ENCODE peak calls at places on chromosomes 7 and 10, in seven cellular contexts. One of them, this sample, is unnamed.

GRCh38 chr7:25615603-25616002 is 387.3 kb upstream of the NPVF start:
- DNase-seq in IMR-90: no peak
- DNase-seq in mesenchymal stem cell: peak
- DNase-seq in H1: no peak
- DNase-seq in neuronal stem cell: no peak
- DNase-seq in trophoblast cell: no peak
- DNase-seq in H9: no peak
- DNase-seq in this sample: no peak

GRCh38 chr7:24821045-24821853 is 64.0 kb upstream of the GSDME start:
- DNase-seq in IMR-90: peak
- DNase-seq in mesenchymal stem cell: peak
- DNase-seq in H1: no peak
- DNase-seq in neuronal stem cell: no peak
- DNase-seq in trophoblast cell: peak
- DNase-seq in H9: no peak
- DNase-seq in this sample: peak

GRCh38 chr7:39428221-39428620 is 138.0 kb upstream of the YAE1 start:
- DNase-seq in IMR-90: peak
- DNase-seq in mesenchymal stem cell: peak
- DNase-seq in H1: no peak
- DNase-seq in neuronal stem cell: no peak
- DNase-seq in trophoblast cell: peak
- DNase-seq in H9: no peak
- DNase-seq in this sample: peak

GRCh38 chr7:131194070-131194865 is 133.4 kb upstream of the MKLN1 start:
- DNase-seq in IMR-90: no peak
- DNase-seq in mesenchymal stem cell: no peak
- DNase-seq in H1: no peak
- DNase-seq in neuronal stem cell: no peak
- DNase-seq in trophoblast cell: no peak
- DNase-seq in H9: no peak
- DNase-seq in this sample: no peak

GRCh38 chr7:41699532-41699931 is 3.4 kb downstream of the INHBA start:
- DNase-seq in IMR-90: peak
- DNase-seq in mesenchymal stem cell: peak
- DNase-seq in H1: no peak
- DNase-seq in neuronal stem cell: no peak
- DNase-seq in trophoblast cell: no peak
- DNase-seq in H9: no peak
- DNase-seq in this sample: peak

GRCh38 chr7:113873554-113874151 is 45.2 kb downstream of the PPP1R3A start:
- DNase-seq in IMR-90: peak
- DNase-seq in mesenchymal stem cell: no peak
- DNase-seq in H1: no peak
- DNase-seq in neuronal stem cell: no peak
- DNase-seq in trophoblast cell: peak
- DNase-seq in H9: no peak
- DNase-seq in this sample: peak

GRCh38 chr7:50610521-50611277 is 45.5 kb upstream of the DDC start:
- DNase-seq in IMR-90: peak
- DNase-seq in mesenchymal stem cell: no peak
- DNase-seq in H1: no peak
- DNase-seq in neuronal stem cell: no peak
- DNase-seq in trophoblast cell: peak
- DNase-seq in H9: no peak
- DNase-seq in this sample: no peak

GRCh38 chr10:122052702-122053101 is 63.7 kb downstream of the TACC2 start:
- DNase-seq in IMR-90: peak
- DNase-seq in mesenchymal stem cell: no peak
- DNase-seq in H1: no peak
- DNase-seq in neuronal stem cell: no peak
- DNase-seq in trophoblast cell: no peak
- DNase-seq in H9: no peak
- DNase-seq in this sample: no peak

GRCh38 chr7:131231381-131232220 is 96.1 kb upstream of the MKLN1 start:
- DNase-seq in IMR-90: peak
- DNase-seq in mesenchymal stem cell: peak
- DNase-seq in H1: no peak
- DNase-seq in neuronal stem cell: no peak
- DNase-seq in trophoblast cell: no peak
- DNase-seq in H9: no peak
- DNase-seq in this sample: peak

GRCh38 chr10:5449823-5450222 is 37.5 kb downstream of the NET1 start:
- DNase-seq in IMR-90: peak
- DNase-seq in mesenchymal stem cell: peak
- DNase-seq in H1: no peak
- DNase-seq in neuronal stem cell: no peak
- DNase-seq in trophoblast cell: peak
- DNase-seq in H9: no peak
- DNase-seq in this sample: peak

GRCh38 chr7:151283302-151283701 is 34.8 kb upstream of the SMARCD3 start:
- DNase-seq in IMR-90: no peak
- DNase-seq in mesenchymal stem cell: no peak
- DNase-seq in H1: no peak
- DNase-seq in neuronal stem cell: no peak
- DNase-seq in trophoblast cell: no peak
- DNase-seq in H9: no peak
- DNase-seq in this sample: no peak

GRCh38 chr10:93485690-93486089 is 3.6 kb upstream of the MYOF start:
- DNase-seq in IMR-90: no peak
- DNase-seq in mesenchymal stem cell: no peak
- DNase-seq in H1: no peak
- DNase-seq in neuronal stem cell: no peak
- DNase-seq in trophoblast cell: no peak
- DNase-seq in H9: no peak
- DNase-seq in this sample: no peak

GRCh38 chr10:36779238-36779846 is 346.1 kb upstream of the ANKRD30A start:
- DNase-seq in IMR-90: peak
- DNase-seq in mesenchymal stem cell: peak
- DNase-seq in H1: peak
- DNase-seq in neuronal stem cell: peak
- DNase-seq in trophoblast cell: peak
- DNase-seq in H9: peak
- DNase-seq in this sample: peak

GRCh38 chr10:89466599-89467035 is 52.2 kb downstream of the IFIT5 start:
- DNase-seq in IMR-90: peak
- DNase-seq in mesenchymal stem cell: peak
- DNase-seq in H1: no peak
- DNase-seq in neuronal stem cell: no peak
- DNase-seq in trophoblast cell: peak
- DNase-seq in H9: no peak
- DNase-seq in this sample: peak

GRCh38 chr7:2635148-2635668 is 3.4 kb downstream of the TTYH3 start:
- DNase-seq in IMR-90: no peak
- DNase-seq in mesenchymal stem cell: no peak
- DNase-seq in H1: no peak
- DNase-seq in neuronal stem cell: no peak
- DNase-seq in trophoblast cell: peak
- DNase-seq in H9: no peak
- DNase-seq in this sample: no peak
- H3K27ac ChIP-seq in IMR-90: no peak
- H3K27ac ChIP-seq in mesenchymal stem cell: peak
- H3K27ac ChIP-seq in H1: peak
- H3K27ac ChIP-seq in neuronal stem cell: no peak
- H3K27ac ChIP-seq in trophoblast cell: no peak
- H3K27ac ChIP-seq in H9: no peak
- H3K27ac ChIP-seq in this sample: no peak

GRCh38 chr7:4239991-4240812 is 441.9 kb upstream of the FOXK1 start:
- DNase-seq in IMR-90: no peak
- DNase-seq in mesenchymal stem cell: no peak
- DNase-seq in H1: no peak
- DNase-seq in neuronal stem cell: no peak
- DNase-seq in trophoblast cell: no peak
- DNase-seq in H9: no peak
- DNase-seq in this sample: no peak
- H2BK120ac ChIP-seq in IMR-90: no peak
- H2BK120ac ChIP-seq in mesenchymal stem cell: no peak
- H2BK120ac ChIP-seq in H1: no peak
- H2BK120ac ChIP-seq in neuronal stem cell: no peak
- H2BK120ac ChIP-seq in trophoblast cell: no peak
- H2BK120ac ChIP-seq in H9: no peak
- H2BK120ac ChIP-seq in this sample: no peak

DNA sequence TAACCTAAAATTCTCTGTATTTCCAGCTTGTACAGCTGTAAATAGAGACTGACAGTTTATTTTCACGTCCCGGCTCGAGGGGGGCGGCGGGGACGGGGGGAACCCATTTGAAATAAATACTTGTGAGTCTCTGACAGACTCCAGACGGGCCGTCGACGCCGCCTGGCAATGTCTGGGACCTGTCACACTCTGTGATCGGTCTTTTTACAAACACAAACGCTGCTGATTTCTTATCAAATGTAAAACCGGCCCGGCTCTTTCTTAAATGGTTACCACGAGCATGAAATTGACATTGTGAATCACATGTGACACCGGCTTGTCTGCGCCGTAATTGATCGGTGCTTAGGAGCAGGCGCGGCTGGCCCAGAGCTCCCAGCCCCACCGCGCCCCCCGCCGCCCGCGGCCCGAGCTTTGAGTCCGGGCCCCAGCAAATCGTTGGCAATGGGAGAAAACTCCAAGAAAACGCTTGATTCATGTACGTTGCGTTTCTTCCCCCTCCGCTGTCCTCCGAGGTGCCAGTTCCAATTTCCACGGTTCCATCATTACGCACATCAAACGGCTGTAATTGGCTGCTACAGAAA is 57.1 kb downstream of the UNCX start:
- DNase-seq in IMR-90: no peak
- DNase-seq in mesenchymal stem cell: peak
- DNase-seq in H1: no peak
- DNase-seq in neuronal stem cell: no peak
- DNase-seq in trophoblast cell: no peak
- DNase-seq in H9: no peak
- DNase-seq in this sample: no peak
- H2BK5ac ChIP-seq in IMR-90: no peak
- H2BK5ac ChIP-seq in mesenchymal stem cell: no peak
- H2BK5ac ChIP-seq in H1: no peak
- H2BK5ac ChIP-seq in neuronal stem cell: peak
- H2BK5ac ChIP-seq in trophoblast cell: peak
- H2BK5ac ChIP-seq in H9: no peak
- H2BK5ac ChIP-seq in this sample: no peak

DNA sequence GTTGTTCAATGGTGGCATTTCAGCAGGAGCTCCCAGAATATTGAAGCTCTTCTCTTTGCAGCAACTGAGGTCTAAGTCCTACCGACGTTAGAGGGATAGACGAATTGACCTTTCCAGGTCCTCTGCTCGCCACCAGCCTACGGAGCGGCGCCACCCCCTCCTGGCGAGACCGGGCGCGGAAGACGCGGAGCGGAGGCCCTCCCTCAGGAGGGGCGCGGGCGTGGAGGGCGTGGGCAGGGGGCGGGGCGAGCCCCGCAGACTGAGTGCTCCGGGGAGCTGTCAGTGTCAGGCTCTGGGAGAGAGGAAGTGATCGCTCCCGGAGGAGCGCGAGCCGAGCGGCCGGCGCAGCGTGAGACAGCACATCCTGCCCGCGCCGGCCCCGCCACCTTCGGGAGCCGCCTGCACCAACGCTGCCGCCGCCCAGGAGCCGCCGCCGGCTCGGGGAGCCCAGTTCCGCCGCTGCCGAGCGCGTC is at the start of gene DYNC1I1:
- DNase-seq in IMR-90: peak
- DNase-seq in mesenchymal stem cell: peak
- DNase-seq in H1: no peak
- DNase-seq in neuronal stem cell: peak
- DNase-seq in trophoblast cell: peak
- DNase-seq in H9: peak
- DNase-seq in this sample: peak
- H3K27ac ChIP-seq in IMR-90: no peak
- H3K27ac ChIP-seq in mesenchymal stem cell: no peak
- H3K27ac ChIP-seq in H1: no peak
- H3K27ac ChIP-seq in neuronal stem cell: no peak
- H3K27ac ChIP-seq in trophoblast cell: no peak
- H3K27ac ChIP-seq in H9: no peak
- H3K27ac ChIP-seq in this sample: peak

DNA sequence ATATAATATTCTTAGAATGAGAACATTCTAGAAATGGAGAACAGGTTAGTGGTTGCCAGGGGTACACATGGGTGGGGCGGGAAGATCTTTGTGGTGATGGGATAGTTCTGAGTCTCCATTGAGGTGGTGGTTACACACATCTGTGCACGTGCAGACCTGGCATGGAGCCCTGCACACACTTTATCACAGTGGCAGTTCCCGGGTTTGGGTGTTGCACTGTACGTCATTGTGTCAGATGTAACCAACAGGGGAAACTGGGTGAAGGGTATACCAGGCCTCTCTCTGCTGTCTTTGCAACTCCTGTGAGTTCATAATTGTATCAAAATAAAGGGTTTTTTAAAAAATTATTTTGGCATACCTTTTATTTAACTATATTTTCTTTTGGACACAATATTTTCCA is 51.1 kb downstream of the LMTK2 start:
- DNase-seq in IMR-90: no peak
- DNase-seq in mesenchymal stem cell: no peak
- DNase-seq in H1: no peak
- DNase-seq in neuronal stem cell: no peak
- DNase-seq in trophoblast cell: no peak
- DNase-seq in H9: no peak
- DNase-seq in this sample: no peak
- H2BK120ac ChIP-seq in IMR-90: no peak
- H2BK120ac ChIP-seq in mesenchymal stem cell: no peak
- H2BK120ac ChIP-seq in H1: no peak
- H2BK120ac ChIP-seq in neuronal stem cell: no peak
- H2BK120ac ChIP-seq in trophoblast cell: no peak
- H2BK120ac ChIP-seq in H9: no peak
- H2BK120ac ChIP-seq in this sample: no peak

GRCh38 chr7:48183965-48184364 is 12.7 kb downstream of the ABCA13 start:
- DNase-seq in IMR-90: no peak
- DNase-seq in mesenchymal stem cell: no peak
- DNase-seq in H1: no peak
- DNase-seq in neuronal stem cell: no peak
- DNase-seq in trophoblast cell: no peak
- DNase-seq in H9: no peak
- DNase-seq in this sample: no peak
- H2BK5ac ChIP-seq in IMR-90: no peak
- H2BK5ac ChIP-seq in mesenchymal stem cell: no peak
- H2BK5ac ChIP-seq in H1: no peak
- H2BK5ac ChIP-seq in neuronal stem cell: no peak
- H2BK5ac ChIP-seq in trophoblast cell: no peak
- H2BK5ac ChIP-seq in H9: no peak
- H2BK5ac ChIP-seq in this sample: no peak

DNA sequence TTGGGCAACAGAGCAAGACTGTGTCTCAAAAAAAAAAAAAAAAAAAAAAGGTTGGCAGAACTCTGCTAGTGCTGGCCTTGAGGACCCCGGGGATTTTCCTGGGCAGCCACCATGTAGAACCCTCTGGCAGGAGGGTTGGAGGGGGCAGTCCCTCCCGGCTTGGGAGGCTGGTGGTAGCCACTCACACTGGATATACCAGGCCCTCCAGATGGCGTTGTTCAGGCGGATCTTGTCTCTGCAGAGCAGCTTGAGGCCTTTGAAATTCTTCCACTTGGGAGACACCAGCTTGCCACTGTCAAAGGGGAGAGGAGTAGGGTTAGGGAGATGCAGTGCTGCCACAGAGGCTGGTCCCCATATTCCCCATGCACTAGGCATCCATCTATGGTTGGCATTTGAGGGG is 8.4 kb downstream of the MLXIPL start:
- DNase-seq in IMR-90: peak
- DNase-seq in mesenchymal stem cell: no peak
- DNase-seq in H1: no peak
- DNase-seq in neuronal stem cell: no peak
- DNase-seq in trophoblast cell: no peak
- DNase-seq in H9: peak
- DNase-seq in this sample: peak
- H3K27ac ChIP-seq in IMR-90: no peak
- H3K27ac ChIP-seq in mesenchymal stem cell: no peak
- H3K27ac ChIP-seq in H1: no peak
- H3K27ac ChIP-seq in neuronal stem cell: no peak
- H3K27ac ChIP-seq in trophoblast cell: no peak
- H3K27ac ChIP-seq in H9: no peak
- H3K27ac ChIP-seq in this sample: no peak

GRCh38 chr10:52561322-52561721 is 211.3 kb downstream of the MBL2 start:
- DNase-seq in IMR-90: no peak
- DNase-seq in mesenchymal stem cell: no peak
- DNase-seq in H1: no peak
- DNase-seq in neuronal stem cell: no peak
- DNase-seq in trophoblast cell: no peak
- DNase-seq in H9: no peak
- DNase-seq in this sample: no peak
- H2BK120ac ChIP-seq in IMR-90: no peak
- H2BK120ac ChIP-seq in mesenchymal stem cell: no peak
- H2BK120ac ChIP-seq in H1: no peak
- H2BK120ac ChIP-seq in neuronal stem cell: no peak
- H2BK120ac ChIP-seq in trophoblast cell: no peak
- H2BK120ac ChIP-seq in H9: no peak
- H2BK120ac ChIP-seq in this sample: no peak

This sample was measured in mesendoderm.